ENCODE peak calls at places on chromosomes 13 and 19, in ten cellular contexts. R is T-helper 2 cell, V is Kasumi-1, C is NCI-H1417, K is HT-29, Q is NCI-H2107, D is sciatic nerve, P is thoracic aorta, E is smooth muscle cell of the brain vasculature, B is amniotic stem cell. M is an unnamed sample.

GRCh38 chr13:113888701-113889330 is 24.9 kb upstream of the GAS6 start:
- DNase-seq in R (no peak), V (no peak), C (no peak), K (no peak), Q (no peak), D (no peak), P (no peak), E (no peak), B (no peak), M (no peak)

GRCh38 chr13:96822900-96823299 is 171.4 kb downstream of the OXGR1 start:
- DNase-seq in R (no peak), V (peak; percentile 23), C (peak; percentile 54), K (peak; percentile 72), Q (no peak), D (no peak), P (no peak), E (no peak), B (no peak), M (no peak)

GRCh38 chr13:94711561-94712286 is 621 bp downstream of the SOX21 start:
- DNase-seq in R (peak; percentile 54), V (no peak), C (peak; percentile 64), K (no peak), Q (no peak), D (no peak), P (no peak), E (no peak), B (no peak), M (no peak)

GRCh38 chr13:93529961-93530360 is 303.4 kb downstream of the GPC6 start:
- DNase-seq in R (no peak), V (no peak), C (no peak), K (no peak), Q (no peak), D (no peak), P (no peak), E (no peak), B (no peak), M (no peak)

GRCh38 chr13:39201075-39201630 is 162.9 kb downstream of the NHLRC3 start:
- DNase-seq in R (no peak), V (no peak), C (no peak), K (no peak), Q (no peak), D (no peak), P (no peak), E (no peak), B (no peak), M (no peak)

GRCh38 chr13:113927661-113928581 is 46.0 kb downstream of the C13orf46 start:
- DNase-seq in R (no peak), V (no peak), C (no peak), K (no peak), Q (no peak), D (peak; percentile 87), P (peak; percentile 0), E (peak; percentile 65), B (peak; percentile 93), M (no peak)

GRCh38 chr13:82688400-82688999 is 1193.8 kb downstream of the SLITRK1 start:
- DNase-seq in R (peak; percentile 50), V (no peak), C (no peak), K (no peak), Q (no peak), D (no peak), P (no peak), E (no peak), B (no peak), M (no peak)

GRCh38 chr19:1001538-1002166 is 1.4 kb downstream of the GRIN3B start:
- DNase-seq in R (peak; percentile 51), V (peak; percentile 35), C (peak; percentile 39), K (no peak), Q (no peak), D (peak; percentile 81), P (no peak), E (no peak), B (no peak), M (no peak)

GRCh38 chr19:38006361-38007045 is 99.5 kb downstream of the SIPA1L3 start:
- DNase-seq in R (no peak), V (peak; percentile 15), C (no peak), K (no peak), Q (no peak), D (no peak), P (no peak), E (no peak), B (no peak), M (no peak)

GRCh38 chr19:45568732-45569131 is 15.9 kb downstream of the OPA3 start:
- DNase-seq in R (no peak), V (no peak), C (no peak), K (peak; percentile 32), Q (no peak), D (no peak), P (no peak), E (no peak), B (no peak), M (no peak)

GRCh38 chr19:49336482-49337266 is 1.5 kb downstream of the CD37 start:
- DNase-seq in R (no peak), V (no peak), C (no peak), K (no peak), Q (no peak), D (peak; percentile 50), P (no peak), E (no peak), B (no peak), M (no peak)

GRCh38 chr19:51820821-51821446 is 26.0 kb downstream of the FPR3 start:
- DNase-seq in R (no peak), V (no peak), C (no peak), K (no peak), Q (no peak), D (no peak), P (no peak), E (no peak), B (no peak), M (no peak)

GRCh38 chr19:35708391-35708790 is 4.0 kb downstream of the ZBTB32 start:
- DNase-seq in R (no peak), V (no peak), C (no peak), K (no peak), Q (no peak), D (no peak), P (no peak), E (no peak), B (no peak), M (no peak)

GRCh38 chr13:104648291-104648690 is 1582.1 kb upstream of the SLC10A2 start:
- DNase-seq in R (no peak), V (no peak), C (no peak), K (no peak), Q (no peak), D (no peak), P (no peak), E (no peak), B (no peak), M (no peak)

GRCh38 chr19:55319786-55320185 is 5.4 kb downstream of the TMEM150B start:
- DNase-seq in R (no peak), V (no peak), C (peak; percentile 33), K (peak; percentile 33), Q (no peak), D (no peak), P (no peak), E (no peak), B (no peak), M (no peak)

GRCh38 chr13:110244096-110244830 is 62.7 kb downstream of the COL4A1 start:
- DNase-seq in R (no peak), V (no peak), C (no peak), K (no peak), Q (no peak), D (no peak), P (no peak), E (no peak), B (no peak), M (no peak)

GRCh38 chr13:76982051-76982450 is 9.8 kb upstream of the CLN5 start:
- DNase-seq in R (no peak), V (no peak), C (no peak), K (no peak), Q (no peak), D (no peak), P (no peak), E (no peak), B (no peak), M (peak; percentile 21)

GRCh38 chr13:112826565-112826964 is 136.7 kb downstream of the ATP11A start:
- DNase-seq in R (no peak), V (no peak), C (no peak), K (no peak), Q (no peak), D (peak; percentile 6), P (no peak), E (no peak), B (no peak), M (no peak)

GRCh38 chr13:31433756-31434155 is 234.0 kb downstream of the B3GLCT start:
- DNase-seq in R (no peak), V (no peak), C (no peak), K (no peak), Q (no peak), D (no peak), P (no peak), E (no peak), B (no peak), M (no peak)

GRCh38 chr13:94433055-94433947 is 46.2 kb downstream of the DCT start:
- DNase-seq in R (peak; percentile 52), V (no peak), C (peak; percentile 83), K (no peak), Q (peak; percentile 40), D (no peak), P (no peak), E (no peak), B (no peak), M (peak; percentile 78)

GRCh38 chr13:31767175-31767900 is 28.0 kb downstream of the RXFP2 start:
- DNase-seq in R (no peak), V (no peak), C (no peak), K (no peak), Q (no peak), D (no peak), P (no peak), E (no peak), B (peak; percentile 14), M (no peak)

GRCh38 chr13:70518081-70518480 is 409.8 kb upstream of the KLHL1 start:
- DNase-seq in R (no peak), V (no peak), C (no peak), K (no peak), Q (no peak), D (no peak), P (no peak), E (no peak), B (no peak), M (no peak)

GRCh38 chr13:66375756-66376155 is 854.4 kb downstream of the PCDH9 start:
- DNase-seq in R (no peak), V (no peak), C (no peak), K (no peak), Q (no peak), D (no peak), P (no peak), E (no peak), B (no peak), M (no peak)

GRCh38 chr13:65913173-65913572 is 1317.0 kb downstream of the PCDH9 start:
- DNase-seq in R (no peak), V (no peak), C (no peak), K (no peak), Q (no peak), D (no peak), P (no peak), E (peak; percentile 51), B (peak; percentile 33), M (no peak)

GRCh38 chr19:29405728-29405995 is 120.1 kb upstream of the VSTM2B start:
- DNase-seq in R (no peak), V (no peak), C (no peak), K (no peak), Q (no peak), D (no peak), P (no peak), E (no peak), B (no peak), M (no peak)

GRCh38 chr13:46726347-46726746 is 70.6 kb downstream of the ESD start:
- DNase-seq in R (peak; percentile 51), V (no peak), C (no peak), K (no peak), Q (no peak), D (no peak), P (no peak), E (no peak), B (no peak), M (no peak)

GRCh38 chr19:4742717-4743646 is 19.3 kb upstream of the DPP9 start:
- DNase-seq in R (no peak), V (no peak), C (peak; percentile 98), K (no peak), Q (peak; percentile 75), D (no peak), P (no peak), E (no peak), B (no peak), M (no peak)